ENCODE peak calls at places on chromosomes 7 and 10, in eight cellular contexts. W is NAMALWA, K is cardiac muscle cell, R is neural progenitor cell, O is NCI-H1105 treated with DMSO at 0.1 percent for 48 hours, H is iris pigment epithelial cell, D is HS-5, M is fibroblast of mammary gland. V is an unnamed sample.

GRCh38 chr10:98374176-98374969 is 40.6 kb downstream of the PYROXD2 start:
- DNase-seq in W (no peak), K (no peak), R (no peak), O (peak; percentile 16), H (peak; percentile 63), D (peak; percentile 32), M (peak; percentile 88), V (no peak)

GRCh38 chr7:150631866-150632864 is at the start of gene GIMAP6:
- DNase-seq in W (no peak), K (no peak), R (no peak), O (no peak), H (no peak), D (no peak), M (no peak), V (no peak)

GRCh38 chr10:105993609-105994008 is 1170.9 kb downstream of the SORCS1 start:
- DNase-seq in W (no peak), K (no peak), R (no peak), O (no peak), H (no peak), D (no peak), M (no peak), V (no peak)

GRCh38 chr10:69334258-69335062 is 56.2 kb downstream of the HK1 start:
- DNase-seq in W (no peak), K (no peak), R (no peak), O (no peak), H (no peak), D (no peak), M (no peak), V (no peak)

GRCh38 chr7:159323359-159323758 is 178.7 kb upstream of the VIPR2 start:
- DNase-seq in W (no peak), K (no peak), R (no peak), O (no peak), H (no peak), D (no peak), M (no peak), V (no peak)

GRCh38 chr10:33506838-33507661 is 172.6 kb upstream of the NRP1 start:
- DNase-seq in W (no peak), K (no peak), R (no peak), O (no peak), H (peak; percentile 80), D (no peak), M (peak; percentile 70), V (no peak)

GRCh38 chr7:92461027-92462003 is 14.0 kb downstream of the GATAD1 start:
- DNase-seq in W (peak; percentile 85), K (peak; percentile 48), R (peak; percentile 46), O (peak; percentile 55), H (peak; percentile 56), D (no peak), M (peak; percentile 55), V (no peak)

GRCh38 chr7:81470084-81470723 is 299.6 kb downstream of the HGF start:
- DNase-seq in W (peak; percentile 65), K (peak; percentile 81), R (peak; percentile 77), O (peak; percentile 68), H (peak; percentile 83), D (no peak), M (peak; percentile 76), V (no peak)

GRCh38 chr7:84700563-84701370 is 486.1 kb downstream of the SEMA3D start:
- DNase-seq in W (no peak), K (no peak), R (no peak), O (no peak), H (no peak), D (no peak), M (peak; percentile 13), V (no peak)

GRCh38 chr7:39811161-39811614 is 138.9 kb upstream of the CDK13 start:
- DNase-seq in W (no peak), K (no peak), R (no peak), O (peak; percentile 71), H (peak; percentile 14), D (no peak), M (peak; percentile 70), V (no peak)

GRCh38 chr7:31398815-31399214 is 58.3 kb upstream of the NEUROD6 start:
- DNase-seq in W (no peak), K (no peak), R (no peak), O (no peak), H (no peak), D (no peak), M (no peak), V (no peak)

GRCh38 chr10:51892965-51893658 is 193.7 kb upstream of the CSTF2T start:
- DNase-seq in W (peak; percentile 68), K (peak; percentile 6), R (peak; percentile 83), O (no peak), H (no peak), D (no peak), M (peak; percentile 41), V (no peak)

GRCh38 chr7:2886900-2887299 is 42.8 kb upstream of the GNA12 start:
- DNase-seq in W (peak; percentile 87), K (peak; percentile 78), R (peak; percentile 84), O (peak; percentile 64), H (peak; percentile 89), D (peak; percentile 26), M (peak; percentile 84), V (no peak)

GRCh38 chr10:103445767-103446567 is 6.2 kb downstream of the CALHM2 start:
- DNase-seq in W (no peak), K (no peak), R (no peak), O (no peak), H (no peak), D (no peak), M (peak; percentile 99), V (peak; percentile 73)

GRCh38 chr10:75967491-75967890 is 536.1 kb downstream of the LRMDA start:
- DNase-seq in W (no peak), K (no peak), R (peak; percentile 28), O (no peak), H (no peak), D (no peak), M (no peak), V (no peak)

GRCh38 chr10:21334891-21335696 is 190.4 kb downstream of the SKIDA1 start:
- DNase-seq in W (no peak), K (no peak), R (no peak), O (no peak), H (peak; percentile 92), D (no peak), M (peak; percentile 97), V (peak; percentile 24)

GRCh38 chr10:118214751-118215150 is 127.4 kb downstream of the FAM204A start:
- DNase-seq in W (no peak), K (no peak), R (no peak), O (no peak), H (no peak), D (peak; percentile 10), M (no peak), V (no peak)

GRCh38 chr7:57417736-57418135 is 32.2 kb upstream of the ZNF716 start:
- DNase-seq in W (no peak), K (no peak), R (no peak), O (no peak), H (no peak), D (no peak), M (no peak), V (no peak)

GRCh38 chr10:71259815-71260501 is 47.6 kb downstream of the UNC5B start:
- DNase-seq in W (no peak), K (no peak), R (no peak), O (no peak), H (no peak), D (no peak), M (no peak), V (no peak)

V was measured in thoracic aorta.